ENCODE peak calls at places on chromosomes 6 and 20, in four cellular contexts. F is stimulated activated CD4-positive, alpha-beta T cell treated with anti-CD3 and anti-CD28 coated beads, Interleukin-12 subunit alpha, Interleukin-12 subunit beta, amount 100 ng/mL, for 24 hours; Y is Calu3; G is cardiac muscle cell. C is an unnamed sample.

GRCh38 chr6:158818580-158819212 is 472 bp downstream of the EZR start:
- DNase-seq in G (peak), F (peak), Y (peak), C (peak)

GRCh38 chr6:10389739-10390494 is 25.0 kb downstream of the TFAP2A start:
- DNase-seq in Y (no peak), G (no peak), F (no peak), C (no peak)

GRCh38 chr6:3414704-3415453 is 42.0 kb downstream of the SLC22A23 start:
- DNase-seq in F (no peak), G (peak), Y (no peak), C (no peak)

GRCh38 chr6:61538765-61539164 is 747.3 kb downstream of the KHDRBS2 start:
- DNase-seq in Y (no peak), G (no peak), F (no peak), C (no peak)

GRCh38 chr6:44012078-44012493 is 115.2 kb downstream of the MRPL14 start:
- DNase-seq in G (peak), Y (peak), F (no peak), C (no peak)

GRCh38 chr20:45322952-45323383 is 14.9 kb upstream of the MATN4 start:
- DNase-seq in G (peak), F (no peak), Y (peak), C (peak)

GRCh38 chr6:157952751-157953479 is 28.7 kb upstream of the SYNJ2 start:
- DNase-seq in Y (no peak), G (no peak), F (no peak), C (peak)

GRCh38 chr6:82711992-82712788 is 348.6 kb downstream of the TPBG start:
- DNase-seq in F (no peak), Y (no peak), G (peak), C (no peak)

GRCh38 chr6:157714153-157714490 is 108.9 kb upstream of the SNX9 start:
- DNase-seq in G (no peak), F (no peak), Y (no peak), C (no peak)

C was measured in small intestine.